ENCODE peak calls at places on chromosomes 13 and 19, in eight cellular contexts. G, I, J, V, U, H, W and R are unnamed samples.

GRCh38 chr13:20465218-20465879 is 60.3 kb downstream of the CRYL1 start:
- DNase-seq in G (no peak), I (no peak), J (no peak), V (no peak), U (no peak), H (no peak), W (no peak), R (no peak)

GRCh38 chr13:19982447-19983043 is 24.0 kb downstream of the ZMYM2 start:
- DNase-seq in G (no peak), I (no peak), J (no peak), V (no peak), U (no peak), H (no peak), W (no peak), R (no peak)

GRCh38 chr13:106523566-106523965 is 11.9 kb downstream of the EFNB2 start:
- DNase-seq in G (no peak), I (no peak), J (no peak), V (no peak), U (no peak), H (no peak), W (no peak), R (no peak)

GRCh38 chr13:52371736-52372247 is 34.2 kb downstream of the THSD1 start:
- DNase-seq in G (peak), I (no peak), J (no peak), V (no peak), U (no peak), H (peak), W (no peak), R (peak)

GRCh38 chr13:44191504-44192171 is 182.0 kb upstream of the SERP2 start:
- DNase-seq in G (peak), I (no peak), J (peak), V (no peak), U (no peak), H (peak), W (peak), R (peak)

GRCh38 chr19:5664515-5664914 is 15.8 kb downstream of the MICOS13 start:
- DNase-seq in G (no peak), I (no peak), J (no peak), V (no peak), U (no peak), H (no peak), W (no peak), R (no peak)

GRCh38 chr19:33199441-33200265 is 5.5 kb downstream of the LRP3 start:
- DNase-seq in G (no peak), I (no peak), J (no peak), V (peak), U (no peak), H (peak), W (peak), R (no peak)

GRCh38 chr19:8320564-8321066 is 560 bp downstream of the NDUFA7 start:
- DNase-seq in G (no peak), I (no peak), J (no peak), V (peak), U (no peak), H (peak), W (no peak), R (no peak)

GRCh38 chr13:97537110-97537509 is 103.1 kb downstream of the RAP2A start:
- DNase-seq in G (no peak), I (no peak), J (no peak), V (no peak), U (no peak), H (no peak), W (no peak), R (no peak)

GRCh38 chr13:111228262-111229144 is 91.9 kb upstream of the TEX29 start:
- DNase-seq in G (peak), I (no peak), J (no peak), V (no peak), U (peak), H (peak), W (no peak), R (peak)

GRCh38 chr19:54462713-54463530 is 656 bp downstream of the LENG9 start:
- DNase-seq in G (peak), I (peak), J (no peak), V (peak), U (no peak), H (peak), W (peak), R (no peak)
- TF ChIP-seq CTCF in G (peak), I (peak), J (peak), V (no peak), U (peak), H (peak), W (peak), R (no peak)

DNA sequence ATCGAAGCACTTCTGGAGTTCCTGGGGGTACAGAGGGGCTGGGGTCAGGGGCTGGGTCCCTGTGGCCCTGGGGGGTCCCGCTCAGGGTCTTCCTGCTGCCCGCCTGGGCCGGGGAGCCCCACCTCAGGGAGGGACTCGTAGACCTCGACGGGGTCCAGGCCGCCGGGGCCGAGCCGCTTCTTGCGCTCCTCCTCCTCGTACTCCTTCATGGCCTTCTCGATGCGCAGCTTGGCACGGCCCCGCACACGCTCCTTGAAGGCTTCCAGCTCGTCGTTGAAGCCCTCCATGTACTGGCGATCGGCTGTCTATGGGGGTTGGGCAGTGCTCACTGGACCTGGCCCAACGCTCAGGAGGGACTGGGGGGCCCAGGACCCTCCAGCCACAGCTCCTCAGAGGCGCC is 10.2 kb downstream of the CDC37 start:
- DNase-seq in G (no peak), I (no peak), J (no peak), V (no peak), U (no peak), H (no peak), W (no peak), R (no peak)
- H3K4me3 ChIP-seq in G (no peak), I (no peak), J (no peak), V (no peak), U (no peak), H (no peak), W (no peak), R (no peak)

GRCh38 chr19:18814063-18814462 is 17.7 kb upstream of the UPF1 start:
- DNase-seq in G (no peak), I (no peak), J (no peak), V (no peak), U (no peak), H (peak), W (no peak), R (no peak)
- TF ChIP-seq CTCF in G (no peak), I (no peak), J (peak), V (no peak), U (peak), H (no peak), W (no peak), R (no peak)

DNA sequence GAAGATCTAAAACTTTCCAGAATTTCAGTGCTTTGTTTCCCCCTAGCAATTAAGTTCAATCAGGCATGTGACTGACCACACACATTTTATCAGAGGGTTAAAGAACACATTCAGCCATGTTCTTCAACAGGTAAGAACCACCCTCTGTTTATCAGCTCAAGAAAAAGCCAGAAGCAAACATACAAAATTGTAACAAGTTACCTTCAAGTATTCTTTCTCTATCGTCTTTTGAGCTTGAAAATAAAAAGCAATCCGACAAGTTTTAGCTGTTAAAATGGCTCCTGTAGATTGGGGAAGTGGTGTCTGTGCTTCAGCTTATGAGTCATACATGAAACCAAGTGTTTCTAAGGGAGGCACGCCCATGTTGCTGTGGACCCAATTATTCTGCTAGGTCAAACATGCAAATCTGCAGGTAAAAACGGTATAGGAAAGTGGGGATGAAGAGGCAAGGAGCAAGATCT is at the start of gene ELF1:
- DNase-seq in G (peak), I (no peak), J (no peak), V (no peak), U (peak), H (peak), W (peak), R (peak)
- H3K4me3 ChIP-seq in G (peak), I (peak), J (no peak), V (peak), U (peak), H (no peak), W (peak), R (no peak)